ENCODE peak calls at places on chromosomes 11 and 22, in four cellular contexts. Q, A, X and T are unnamed samples.

GRCh38 chr22:42553475-42554361 is at the start of gene SERHL2:
- DNase-seq in Q (peak), A (peak), X (peak), T (peak)

GRCh38 chr11:86524603-86525352 is 147.6 kb downstream of the ME3 start:
- DNase-seq in Q (peak), A (no peak), X (no peak), T (no peak)

GRCh38 chr11:112613051-112613972 is 347.9 kb upstream of the NCAM1 start:
- DNase-seq in Q (peak), A (no peak), X (no peak), T (no peak)

GRCh38 chr22:47213571-47214230 is 451.3 kb downstream of the TBC1D22A start:
- DNase-seq in Q (no peak), A (peak), X (no peak), T (no peak)

GRCh38 chr22:39723899-39724351 is 153.4 kb downstream of the CACNA1I start:
- DNase-seq in Q (peak), A (no peak), X (no peak), T (no peak)

GRCh38 chr22:37564111-37564711 is 3.9 kb downstream of the CDC42EP1 start:
- DNase-seq in Q (no peak), A (no peak), X (no peak), T (no peak)

GRCh38 chr11:77204792-77205466 is 76.9 kb downstream of the MYO7A start:
- DNase-seq in Q (no peak), A (no peak), X (no peak), T (no peak)

GRCh38 chr22:28143206-28143605 is 224.2 kb upstream of the PITPNB start:
- DNase-seq in Q (no peak), A (no peak), X (no peak), T (no peak)

GRCh38 chr22:45008853-45009751 is 703 bp downstream of the PHF21B start:
- DNase-seq in Q (peak), A (peak), X (peak), T (no peak)

GRCh38 chr22:33829549-33830280 is 90.6 kb downstream of the LARGE1 start:
- DNase-seq in Q (no peak), A (no peak), X (no peak), T (no peak)
- TF ChIP-seq CTCF in Q (no peak), A (no peak), X (no peak), T (no peak)

GRCh38 chr11:81159900-81160299 is 1573.8 kb downstream of the FAM181B start:
- DNase-seq in Q (no peak), A (no peak), X (no peak), T (no peak)

DNA sequence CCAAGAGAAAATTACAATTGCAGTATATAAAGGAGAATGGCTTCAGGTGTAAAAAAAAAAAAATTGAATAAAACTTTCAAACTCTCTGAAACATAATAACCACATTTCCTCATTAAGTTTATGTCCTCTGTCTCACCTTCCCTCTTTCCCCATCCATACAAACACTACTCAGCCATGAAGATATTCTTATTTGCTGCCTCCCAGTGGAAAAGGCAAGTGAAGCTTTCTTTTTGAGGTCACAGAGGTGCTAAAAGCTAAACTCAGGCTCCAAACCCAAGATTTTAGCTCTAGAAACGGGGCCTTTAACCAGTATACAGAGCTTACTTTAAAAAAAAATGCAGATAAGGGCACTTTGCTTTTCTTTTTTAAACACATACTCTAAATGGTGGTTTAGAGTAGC is 1568.5 kb downstream of the FAM181B start:
- DNase-seq in Q (no peak), A (no peak), X (peak), T (no peak)
- TF ChIP-seq CTCF in Q (peak), A (no peak), X (no peak), T (no peak)

GRCh38 chr11:83816572-83817187 is 530.5 kb upstream of the CCDC90B start:
- DNase-seq in Q (no peak), A (no peak), X (peak), T (no peak)
- TF ChIP-seq CTCF in Q (peak), A (peak), X (peak), T (peak)

DNA sequence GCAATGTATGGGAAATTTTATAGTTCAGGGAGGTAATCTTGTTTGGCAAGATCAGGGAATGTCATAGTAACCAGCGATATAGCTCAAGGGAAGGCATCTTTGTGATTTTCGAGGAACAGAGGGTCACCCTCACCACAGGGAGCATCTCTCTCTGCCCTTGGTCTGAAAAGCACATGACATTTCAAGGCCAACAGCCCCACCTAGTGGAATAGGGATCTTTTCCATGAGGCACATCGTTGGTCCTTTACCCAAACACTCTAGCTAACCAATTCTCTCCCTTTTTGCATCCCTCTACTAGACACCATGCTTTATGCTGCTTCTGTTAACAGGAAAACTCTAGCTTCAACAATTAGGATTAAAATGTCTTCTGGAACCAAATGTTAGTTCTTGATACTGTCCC is 179.0 kb downstream of the GRM5 start:
- DNase-seq in Q (peak), A (peak), X (peak), T (no peak)
- TF ChIP-seq CTCF in Q (peak), A (peak), X (peak), T (no peak)